ENCODE peak calls at places on chromosomes 11 and 22, in ten cellular contexts. J is K562; O is CD8-positive, alpha-beta T cell; Z is CD8-positive, alpha-beta memory T cell; Y is GM23338; H is gastrocnemius medialis; U is IMR-90; X is brain microvascular endothelial cell; S is lung; L is transverse colon. P is an unnamed sample.
A peak's percentile ranks its signal among the peaks of the same experiment; 100 is the strongest.

GRCh38 chr22:43446037-43446803 is 34.4 kb downstream of the MPPED1 start:
- DNase-seq in J (no peak), O (no peak), Z (no peak), Y (no peak), H (no peak), U (peak; percentile 4), X (no peak), S (no peak), L (no peak), P (no peak)

GRCh38 chr11:68189082-68189481 is 24.0 kb downstream of the KMT5B start:
- DNase-seq in J (no peak), O (no peak), Z (no peak), Y (no peak), H (no peak), U (no peak), X (no peak), S (no peak), L (no peak), P (no peak)

GRCh38 chr22:43526951-43527350 is 115.1 kb downstream of the MPPED1 start:
- DNase-seq in J (no peak), O (no peak), Z (no peak), Y (no peak), H (no peak), U (no peak), X (no peak), S (no peak), L (no peak), P (no peak)

GRCh38 chr22:41305646-41306045 is 4.3 kb downstream of the ZC3H7B start:
- DNase-seq in J (no peak), O (no peak), Z (no peak), Y (no peak), H (no peak), U (peak; percentile 73), X (no peak), S (no peak), L (no peak), P (no peak)

GRCh38 chr11:134949716-134950115 is 537.7 kb upstream of the B3GAT1 start:
- DNase-seq in J (no peak), O (no peak), Z (no peak), Y (no peak), H (no peak), U (peak; percentile 26), X (peak; percentile 40), S (no peak), L (no peak), P (no peak)

GRCh38 chr11:26231252-26231661 is 100.7 kb upstream of the ANO3 start:
- DNase-seq in J (no peak), O (no peak), Z (no peak), Y (no peak), H (no peak), U (peak; percentile 94), X (peak; percentile 86), S (no peak), L (no peak), P (no peak)

GRCh38 chr22:39472570-39473556 is 16.1 kb downstream of the MGAT3 start:
- DNase-seq in J (peak; percentile 60), O (no peak), Z (no peak), Y (no peak), H (no peak), U (no peak), X (peak; percentile 62), S (peak; percentile 69), L (peak; percentile 79), P (no peak)

GRCh38 chr11:132008226-132008625 is 637.8 kb downstream of the NTM start:
- DNase-seq in J (no peak), O (no peak), Z (no peak), Y (no peak), H (no peak), U (no peak), X (no peak), S (no peak), L (no peak), P (no peak)

GRCh38 chr11:128931661-128932060 is 11.0 kb downstream of the TP53AIP1 start:
- DNase-seq in J (no peak), O (no peak), Z (no peak), Y (no peak), H (no peak), U (no peak), X (no peak), S (no peak), L (no peak), P (no peak)

GRCh38 chr11:61010466-61011238 is 39.2 kb downstream of the CD6 start:
- DNase-seq in J (no peak), O (no peak), Z (no peak), Y (no peak), H (no peak), U (no peak), X (no peak), S (no peak), L (no peak), P (no peak)
- H3K27me3 ChIP-seq in J (peaks cover 69% of the 10 kb centered on the region), O (no peaks in the 10 kb centered on the region), Z (no peaks in the 10 kb centered on the region), Y (peaks cover 61% of the 10 kb centered on the region), H (peaks cover 28% of the 10 kb centered on the region), U (peaks cover 60% of the 10 kb centered on the region), X (no peaks in the 10 kb centered on the region), S (no peaks in the 10 kb centered on the region), L (peaks cover 18% of the 10 kb centered on the region), P (peaks cover 28% of the 10 kb centered on the region)

GRCh38 chr22:37823134-37823985 is at the start of gene GALR3:
- DNase-seq in J (no peak), O (no peak), Z (no peak), Y (no peak), H (no peak), U (no peak), X (no peak), S (no peak), L (no peak), P (no peak)
- H3K27me3 ChIP-seq in J (no peaks in the 10 kb centered on the region), O (peaks cover 3% of the 10 kb centered on the region), Z (no peaks in the 10 kb centered on the region), Y (peaks cover 68% of the 10 kb centered on the region), H (no peaks in the 10 kb centered on the region), U (peaks cover 30% of the 10 kb centered on the region), X (no peaks in the 10 kb centered on the region), S (peaks cover 4% of the 10 kb centered on the region), L (peaks cover 37% of the 10 kb centered on the region), P (peaks cover 2% of the 10 kb centered on the region)

DNA sequence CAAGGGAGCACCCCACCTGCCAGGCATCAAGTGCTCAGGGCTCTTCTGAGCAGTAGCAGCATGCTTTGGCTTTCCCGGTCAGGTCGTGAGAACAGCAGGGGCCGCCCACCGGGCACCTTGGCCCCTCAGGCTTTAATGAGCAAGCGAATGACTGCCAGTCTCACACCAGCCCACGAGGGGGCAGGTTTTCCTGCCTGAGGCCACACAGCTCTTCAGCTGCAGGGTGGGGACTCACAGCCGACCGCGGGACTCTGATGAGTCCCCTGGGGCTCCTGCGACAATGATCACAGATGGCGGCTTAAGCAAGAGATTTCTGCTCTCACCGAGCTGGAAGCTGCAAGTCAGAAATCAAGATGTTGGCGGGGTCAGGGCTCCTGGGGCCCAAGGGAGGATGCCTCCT is 14.3 kb upstream of the FGF19 start:
- DNase-seq in J (peak; percentile 75), O (no peak), Z (no peak), Y (peak; percentile 91), H (no peak), U (peak; percentile 23), X (peak; percentile 23), S (no peak), L (no peak), P (no peak)
- H3K27me3 ChIP-seq in J (peaks cover 32% of the 10 kb centered on the region), O (peaks cover 7% of the 10 kb centered on the region), Z (peaks cover 9% of the 10 kb centered on the region), Y (no peaks in the 10 kb centered on the region), H (peaks cover 39% of the 10 kb centered on the region), U (peaks cover 71% of the 10 kb centered on the region), X (peaks cover 13% of the 10 kb centered on the region), S (no peaks in the 10 kb centered on the region), L (peaks cover 70% of the 10 kb centered on the region), P (peaks cover 44% of the 10 kb centered on the region)

DNA sequence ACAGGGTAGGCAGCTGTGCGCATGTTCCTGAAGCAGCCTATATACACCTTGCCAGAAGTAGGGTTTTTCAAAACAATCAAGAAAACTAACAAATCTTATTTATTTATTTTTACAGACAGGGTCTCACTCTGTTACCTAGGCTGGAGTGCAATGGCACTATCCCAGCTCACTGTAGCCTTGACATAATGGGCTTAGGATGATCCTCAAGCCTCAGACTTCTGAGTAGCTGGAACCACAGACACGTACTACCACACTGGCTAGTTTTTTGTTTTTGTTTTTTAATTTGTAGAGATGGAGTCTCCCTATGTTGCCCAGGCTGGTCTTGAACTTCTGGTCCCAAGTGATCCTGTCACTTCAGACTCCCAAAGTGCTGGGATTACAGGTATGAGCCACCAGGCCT is 25.7 kb downstream of the CLTCL1 start:
- DNase-seq in J (no peak), O (no peak), Z (no peak), Y (no peak), H (no peak), U (no peak), X (no peak), S (no peak), L (no peak), P (no peak)
- H3K27me3 ChIP-seq in J (no peaks in the 10 kb centered on the region), O (no peaks in the 10 kb centered on the region), Z (no peaks in the 10 kb centered on the region), Y (no peaks in the 10 kb centered on the region), H (no peaks in the 10 kb centered on the region), U (no peaks in the 10 kb centered on the region), X (no peaks in the 10 kb centered on the region), S (no peaks in the 10 kb centered on the region), L (no peaks in the 10 kb centered on the region), P (no peaks in the 10 kb centered on the region)